ENCODE peak calls at places on chromosomes 1 and 21, in nine cellular contexts. X, Q, P, S, T, F, Z, W and U are unnamed samples.

GRCh38 chr21:31449912-31450535 is 106.0 kb upstream of the TIAM1 start:
- DNase-seq in Q (no peak), F (no peak), S (no peak), X (no peak), P (no peak), T (no peak), W (no peak), Z (no peak), U (no peak)

GRCh38 chr1:29324771-29325351 is 88.5 kb downstream of the PTPRU start:
- DNase-seq in F (no peak), S (no peak), Z (no peak), P (no peak), Q (no peak), T (no peak), X (no peak), W (no peak), U (no peak)

GRCh38 chr1:168506204-168506819 is 37.5 kb downstream of the XCL2 start:
- DNase-seq in Q (peak), W (no peak), X (peak), F (no peak), Z (no peak), S (no peak), P (no peak), T (peak), U (no peak)

GRCh38 chr1:237054313-237054712 is 12.3 kb downstream of the RYR2 start:
- DNase-seq in Z (no peak), Q (no peak), T (no peak), P (no peak), W (no peak), F (no peak), S (no peak), X (no peak), U (no peak)

GRCh38 chr1:230292739-230293720 is 133.1 kb downstream of the PGBD5 start:
- DNase-seq in Q (no peak), S (peak), Z (no peak), X (no peak), P (no peak), F (no peak), W (no peak), T (peak), U (no peak)

GRCh38 chr1:198151688-198152087 is 5.1 kb upstream of the NEK7 start:
- DNase-seq in S (no peak), W (no peak), X (peak), Z (no peak), P (no peak), Q (peak), F (no peak), T (no peak), U (no peak)

GRCh38 chr1:64480999-64481772 is 11.3 kb downstream of the CACHD1 start:
- DNase-seq in Z (no peak), T (no peak), S (no peak), F (no peak), P (no peak), W (no peak), X (no peak), Q (peak), U (no peak)

GRCh38 chr1:3956527-3957170 is 56.6 kb upstream of the C1orf174 start:
- DNase-seq in T (no peak), S (no peak), Q (no peak), W (no peak), X (no peak), Z (no peak), F (no peak), P (no peak), U (no peak)

GRCh38 chr21:41973861-41974751 is 20.3 kb upstream of the C2CD2 start:
- DNase-seq in W (peak), P (no peak), F (no peak), T (no peak), Q (no peak), X (peak), Z (peak), S (no peak), U (peak)

GRCh38 chr1:171213559-171214454 is 28.7 kb downstream of the FMO2 start:
- DNase-seq in P (no peak), Q (no peak), T (no peak), W (no peak), S (no peak), F (no peak), X (no peak), Z (peak), U (no peak)

GRCh38 chr1:155967410-155968400 is 10.6 kb downstream of the ARHGEF2 start:
- DNase-seq in Z (no peak), T (no peak), S (no peak), P (no peak), F (no peak), X (no peak), W (no peak), Q (no peak), U (no peak)

GRCh38 chr1:28139033-28139712 is 37.3 kb downstream of the PTAFR start:
- DNase-seq in Q (peak), F (no peak), X (peak), W (peak), S (peak), P (no peak), T (peak), Z (no peak), U (no peak)

GRCh38 chr1:59173721-59174120 is 123.2 kb upstream of the FGGY start:
- DNase-seq in F (no peak), Z (no peak), X (peak), S (no peak), W (no peak), T (peak), Q (peak), P (no peak), U (no peak)

GRCh38 chr1:203148127-203148526 is 20.6 kb downstream of the ADORA1 start:
- DNase-seq in F (no peak), S (no peak), T (no peak), P (no peak), X (no peak), W (no peak), Z (peak), Q (no peak), U (no peak)

GRCh38 chr1:210394281-210394798 is 65.6 kb downstream of the HHAT start:
- DNase-seq in S (no peak), X (peak), P (no peak), W (peak), Q (peak), Z (no peak), F (peak), T (peak), U (no peak)

GRCh38 chr1:172821609-172822274 is 162.8 kb downstream of the FASLG start:
- DNase-seq in P (no peak), F (no peak), T (peak), Q (peak), S (peak), W (peak), X (peak), Z (no peak), U (no peak)

DNA sequence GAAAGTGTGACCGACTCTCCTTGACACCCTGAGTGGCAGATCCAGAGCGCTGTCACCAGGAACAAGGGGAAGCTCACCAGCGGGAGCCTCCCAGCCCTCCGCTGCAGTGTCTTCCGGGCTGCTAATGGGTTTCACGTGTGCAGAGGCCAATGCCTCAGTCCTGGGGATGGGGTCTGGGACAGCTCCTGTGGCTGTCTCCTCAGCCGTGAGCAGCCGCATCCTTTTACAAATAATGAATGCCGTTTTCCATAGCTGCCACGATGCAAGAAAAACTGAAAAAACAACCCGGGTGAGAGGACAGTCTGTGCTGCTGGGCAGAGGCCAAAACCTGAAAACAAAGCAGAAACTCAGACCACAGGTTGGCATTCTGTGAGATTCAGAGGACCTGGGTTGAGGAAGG is 212.2 kb upstream of the RAB4A start:
- DNase-seq in Z (no peak), T (no peak), F (peak), Q (no peak), X (no peak), P (no peak), S (peak), W (no peak), U (no peak)
- H3K27ac ChIP-seq in Z (no peak), T (no peak), F (no peak), Q (no peak), X (no peak), P (peak), S (no peak), W (no peak), U (no peak)

DNA sequence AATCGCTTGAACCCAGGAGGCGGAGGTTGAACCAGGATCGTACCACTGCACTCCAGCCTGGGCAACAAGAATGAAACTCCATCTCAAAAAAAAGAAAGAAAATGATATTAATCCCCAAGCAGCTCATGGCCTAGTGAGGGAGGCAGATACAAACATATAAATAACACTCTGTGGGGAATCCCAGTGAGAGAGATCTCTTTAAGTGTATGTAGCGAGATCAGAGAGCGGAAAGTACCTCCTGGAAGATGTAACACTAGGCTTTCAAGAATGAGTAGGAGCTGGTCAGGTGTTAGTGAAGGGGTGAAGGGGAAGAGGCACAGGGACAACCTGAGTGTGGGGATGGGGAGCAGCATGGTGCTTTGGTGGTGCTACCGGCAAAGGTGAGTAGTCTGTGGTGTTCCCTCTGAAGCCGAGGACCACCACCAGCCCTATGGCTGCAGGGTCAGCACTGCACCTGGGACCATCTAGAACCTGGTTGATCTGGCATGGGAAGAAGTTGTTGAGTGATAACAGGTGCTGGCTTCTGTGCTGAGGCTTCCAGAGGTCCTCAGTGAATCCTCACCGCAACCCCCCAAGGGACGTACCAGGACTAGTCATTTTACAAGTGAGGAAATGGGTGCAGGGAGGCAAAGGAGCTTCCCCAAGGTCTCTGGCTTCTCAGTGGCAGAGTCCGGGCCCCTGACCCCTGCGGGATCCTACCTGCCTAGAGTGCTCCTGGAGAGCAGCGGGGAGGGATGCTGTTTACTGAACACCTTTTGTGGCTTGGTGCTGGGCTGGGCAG is 367.6 kb upstream of the VAMP3 start:
- DNase-seq in W (no peak), F (peak), X (peak), S (no peak), P (no peak), T (peak), Z (no peak), Q (no peak), U (peak)
- H3K4me3 ChIP-seq in W (no peak), F (no peak), X (no peak), S (no peak), P (no peak), T (no peak), Z (no peak), Q (no peak), U (no peak)

GRCh38 chr1:220876511-220877347 is 2.5 kb upstream of the HLX start:
- DNase-seq in S (peak), W (peak), X (no peak), F (peak), Z (no peak), T (no peak), Q (peak), P (no peak), U (no peak)
- H3K27ac ChIP-seq in S (peak), W (peak), X (no peak), F (no peak), Z (no peak), T (no peak), Q (no peak), P (peak), U (peak)

GRCh38 chr1:174837386-174837785 is 162.4 kb upstream of the CACYBP start:
- DNase-seq in Q (no peak), F (no peak), S (no peak), Z (no peak), X (no peak), P (no peak), W (no peak), T (no peak), U (no peak)

GRCh38 chr1:174836543-174836942 is 163.2 kb upstream of the CACYBP start:
- DNase-seq in T (no peak), P (no peak), W (no peak), F (no peak), Q (peak), Z (no peak), S (no peak), X (peak), U (no peak)

GRCh38 chr1:174839211-174839610 is 160.5 kb upstream of the CACYBP start:
- DNase-seq in W (no peak), Z (no peak), F (no peak), X (peak), P (no peak), S (no peak), Q (peak), T (no peak), U (no peak)

DNA sequence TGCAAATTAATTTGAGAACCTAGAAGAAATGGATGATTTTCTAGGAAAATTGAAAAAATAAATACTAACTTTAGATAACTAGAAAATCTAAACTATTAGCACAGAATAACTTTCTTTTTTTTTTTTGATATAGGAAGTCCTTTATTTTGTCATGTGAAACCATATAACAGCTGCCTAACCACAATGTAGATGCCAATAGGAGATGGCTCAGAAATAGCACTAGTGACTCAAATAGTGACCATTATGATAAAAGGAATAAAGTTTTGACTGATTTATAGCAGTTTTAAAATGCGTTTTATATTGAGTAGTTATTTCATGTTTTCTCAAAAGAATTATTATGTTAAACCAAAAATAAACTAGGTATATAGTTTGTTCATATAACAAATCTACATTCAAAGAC is 158.0 kb upstream of the CACYBP start:
- DNase-seq in F (no peak), S (no peak), X (no peak), Z (peak), Q (peak), T (no peak), W (no peak), P (no peak), U (no peak)
- H3K4me3 ChIP-seq in F (no peak), S (no peak), X (no peak), Z (peak), Q (no peak), T (no peak), W (no peak), P (no peak), U (no peak)

GRCh38 chr1:15195420-15196052 is 42.0 kb downstream of the TMEM51 start:
- DNase-seq in T (peak), S (no peak), P (no peak), X (no peak), Q (no peak), Z (no peak), F (no peak), W (no peak), U (no peak)
- H3K27ac ChIP-seq in T (no peak), S (no peak), P (no peak), X (no peak), Q (no peak), Z (no peak), F (no peak), W (no peak), U (peak)

GRCh38 chr1:201739054-201739453 is 89.9 kb upstream of the IPO9 start:
- DNase-seq in X (no peak), P (no peak), S (no peak), Q (no peak), F (no peak), Z (no peak), W (no peak), T (no peak), U (no peak)

GRCh38 chr1:201741763-201742342 is 87.1 kb upstream of the IPO9 start:
- DNase-seq in Z (no peak), S (no peak), T (peak), X (no peak), P (no peak), Q (no peak), F (no peak), W (no peak), U (no peak)

GRCh38 chr1:201739492-201740085 is 89.4 kb upstream of the IPO9 start:
- DNase-seq in T (peak), Z (peak), X (no peak), Q (no peak), P (no peak), S (peak), W (peak), F (peak), U (no peak)

GRCh38 chr1:201740086-201740541 is 88.8 kb upstream of the IPO9 start:
- DNase-seq in X (no peak), P (no peak), Q (no peak), Z (peak), F (no peak), S (no peak), W (no peak), T (no peak), U (no peak)

GRCh38 chr1:201740609-201741231 is 88.2 kb upstream of the IPO9 start:
- DNase-seq in Z (peak), T (no peak), S (no peak), P (no peak), F (peak), W (no peak), Q (no peak), X (no peak), U (no peak)
- H3K4me3 ChIP-seq in Z (peak), T (peak), S (peak), P (peak), F (peak), W (peak), Q (peak), X (no peak), U (peak)

DNA sequence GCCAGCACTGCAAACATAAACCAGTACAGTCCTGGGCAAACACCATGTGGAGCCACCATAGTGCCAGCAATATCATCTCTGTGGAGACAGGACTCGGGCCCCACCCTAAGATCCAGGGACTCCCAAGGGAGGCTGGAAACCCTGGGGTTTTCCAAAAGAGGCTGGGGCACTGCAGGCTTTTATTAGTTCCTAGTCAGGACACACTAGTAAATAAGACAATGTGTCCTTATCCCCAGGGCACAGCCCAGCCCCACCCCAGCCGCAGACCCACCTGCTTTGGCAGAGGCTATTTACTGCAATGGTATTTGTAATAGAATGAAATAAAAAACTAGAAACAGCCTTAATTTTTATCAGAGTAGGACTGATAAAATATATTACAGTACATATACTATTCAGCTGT is 486 bp upstream of the GJB3 start:
- DNase-seq in Z (no peak), F (no peak), Q (no peak), W (no peak), T (peak), X (no peak), P (no peak), S (peak), U (peak)
- H3K27ac ChIP-seq in Z (no peak), F (no peak), Q (no peak), W (no peak), T (peak), X (no peak), P (peak), S (no peak), U (no peak)